ENCODE peak calls at places on chromosome 1, in five cellular contexts. F is tibial nerve, P is HepG2, S is A549, I is uterus. H is an unnamed sample.

GRCh38 chr1:111989531-111990025 is at the start of gene KCND3:
- DNase-seq in F (no peak), P (no peak), S (no peak), I (no peak), H (no peak)

GRCh38 chr1:54004481-54005049 is 13.4 kb downstream of the LDLRAD1 start:
- DNase-seq in F (no peak), P (no peak), S (no peak), I (no peak), H (no peak)

GRCh38 chr1:240190881-240191385 is 99.2 kb downstream of the FMN2 start:
- DNase-seq in F (no peak), P (peak), S (peak), I (peak), H (no peak)

GRCh38 chr1:51818487-51818886 is 60.0 kb downstream of the NRDC start:
- DNase-seq in F (no peak), P (no peak), S (no peak), I (no peak), H (no peak)

GRCh38 chr1:18945401-18945849 is 11.1 kb downstream of the IFFO2 start:
- DNase-seq in F (no peak), P (no peak), S (no peak), I (peak), H (no peak)

GRCh38 chr1:157399343-157399983 is 152.9 kb downstream of the FCRL5 start:
- DNase-seq in F (no peak), P (no peak), S (no peak), I (no peak), H (no peak)

GRCh38 chr1:12230549-12231275 is 882 bp downstream of the VPS13D start:
- DNase-seq in F (no peak), P (peak), S (no peak), I (no peak), H (no peak)

GRCh38 chr1:90274376-90274775 is 279.5 kb downstream of the ZNF326 start:
- DNase-seq in F (no peak), P (no peak), S (no peak), I (no peak), H (peak)

GRCh38 chr1:183633676-183634343 is 1.8 kb downstream of the ARPC5 start:
- DNase-seq in F (no peak), P (peak), S (peak), I (peak), H (peak)

GRCh38 chr1:226873771-226874578 is 3.6 kb downstream of the PSEN2 start:
- DNase-seq in F (no peak), P (no peak), S (no peak), I (no peak), H (no peak)

GRCh38 chr1:23555949-23556640 is 3.2 kb downstream of the ID3 start:
- DNase-seq in F (no peak), P (peak), S (peak), I (no peak), H (peak)

GRCh38 chr1:197904126-197904787 is 1.8 kb downstream of the C1orf53 start:
- DNase-seq in F (no peak), P (no peak), S (no peak), I (no peak), H (no peak)

GRCh38 chr1:66356605-66357004 is 177.3 kb upstream of the SGIP1 start:
- DNase-seq in F (no peak), P (no peak), S (no peak), I (no peak), H (no peak)

GRCh38 chr1:64906447-64906846 is 59.9 kb downstream of the JAK1 start:
- DNase-seq in F (no peak), P (peak), S (peak), I (no peak), H (no peak)

GRCh38 chr1:212655668-212656440 is 43.8 kb downstream of the BATF3 start:
- DNase-seq in F (no peak), P (no peak), S (no peak), I (no peak), H (peak)

GRCh38 chr1:47870480-47870879 is 126.7 kb downstream of the TRABD2B start:
- DNase-seq in F (no peak), P (no peak), S (no peak), I (no peak), H (no peak)

GRCh38 chr1:99599678-99600175 is 46.2 kb upstream of the PALMD start:
- DNase-seq in F (no peak), P (peak), S (peak), I (peak), H (peak)

GRCh38 chr1:104408268-104408667 is 658.6 kb downstream of the AMY1C start:
- DNase-seq in F (no peak), P (no peak), S (no peak), I (no peak), H (no peak)

GRCh38 chr1:150272379-150272840 is at the start of gene C1orf54:
- DNase-seq in F (peak), P (no peak), S (no peak), I (peak), H (no peak)

GRCh38 chr1:37752583-37753471 is 12.1 kb downstream of the EPHA10 start:
- DNase-seq in F (no peak), P (no peak), S (no peak), I (no peak), H (peak)

GRCh38 chr1:7940745-7941436 is at the start of gene TNFRSF9:
- DNase-seq in F (no peak), P (no peak), S (peak), I (no peak), H (no peak)

GRCh38 chr1:154845879-154846278 is 24.2 kb downstream of the KCNN3 start:
- DNase-seq in F (no peak), P (no peak), S (no peak), I (no peak), H (no peak)

GRCh38 chr1:182616130-182617074 is 12.2 kb upstream of the RGS16 start:
- DNase-seq in F (peak), P (no peak), S (no peak), I (peak), H (no peak)

GRCh38 chr1:114009393-114009792 is 30.1 kb downstream of the OLFML3 start:
- DNase-seq in F (no peak), P (peak), S (no peak), I (no peak), H (no peak)

GRCh38 chr1:86858524-86859261 is 55.2 kb downstream of the SELENOF start:
- DNase-seq in F (no peak), P (no peak), S (no peak), I (no peak), H (no peak)

GRCh38 chr1:172761581-172762025 is 102.7 kb downstream of the FASLG start:
- DNase-seq in F (no peak), P (no peak), S (no peak), I (no peak), H (no peak)

GRCh38 chr1:28213315-28213714 is 19.5 kb downstream of the DNAJC8 start:
- DNase-seq in F (no peak), P (no peak), S (no peak), I (no peak), H (no peak)

DNA sequence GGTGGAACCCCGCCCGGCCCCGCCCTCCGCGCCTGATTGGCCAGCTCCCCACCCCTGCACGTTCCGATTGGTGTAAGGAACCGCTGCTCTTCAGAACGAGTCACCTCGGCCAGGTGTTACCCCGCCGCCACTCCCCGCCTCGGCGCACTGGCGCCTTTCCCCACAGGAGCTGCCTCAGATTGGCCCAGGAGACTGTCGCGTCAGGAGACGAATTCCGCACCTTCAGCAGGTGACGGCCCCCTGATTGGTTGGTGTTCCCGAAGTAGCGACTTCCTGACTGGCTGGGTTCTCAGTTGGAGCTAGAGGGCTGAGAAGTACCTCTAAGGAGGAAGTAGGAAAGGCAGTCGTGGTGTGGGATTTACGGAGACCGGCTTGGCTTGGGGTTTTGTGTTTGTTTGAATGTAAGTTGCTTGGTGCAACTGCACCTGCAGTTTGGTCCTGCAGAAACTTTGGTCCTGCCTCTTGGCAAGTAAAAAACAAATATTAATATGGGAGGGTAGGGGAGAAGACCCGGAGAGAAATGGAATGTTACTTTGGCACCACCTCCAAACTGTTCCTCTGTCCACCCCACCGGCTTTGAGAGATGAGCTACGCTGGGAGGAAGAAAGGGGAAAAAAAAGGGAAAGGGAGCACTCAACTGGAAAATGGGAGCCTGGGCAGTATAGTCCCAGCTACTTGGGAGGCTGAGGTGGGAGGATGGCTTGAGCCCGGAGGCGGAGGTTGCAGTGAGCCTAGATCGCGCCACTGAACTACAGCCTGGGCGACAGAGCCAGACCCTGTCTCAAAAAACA is 411 bp upstream of the F11R start:
- DNase-seq in F (no peak), P (peak), S (peak), I (peak), H (peak)
- TF ChIP-seq POLR2A in F (no peak), P (peak), S (peak), I (no peak), H (peak)

DNA sequence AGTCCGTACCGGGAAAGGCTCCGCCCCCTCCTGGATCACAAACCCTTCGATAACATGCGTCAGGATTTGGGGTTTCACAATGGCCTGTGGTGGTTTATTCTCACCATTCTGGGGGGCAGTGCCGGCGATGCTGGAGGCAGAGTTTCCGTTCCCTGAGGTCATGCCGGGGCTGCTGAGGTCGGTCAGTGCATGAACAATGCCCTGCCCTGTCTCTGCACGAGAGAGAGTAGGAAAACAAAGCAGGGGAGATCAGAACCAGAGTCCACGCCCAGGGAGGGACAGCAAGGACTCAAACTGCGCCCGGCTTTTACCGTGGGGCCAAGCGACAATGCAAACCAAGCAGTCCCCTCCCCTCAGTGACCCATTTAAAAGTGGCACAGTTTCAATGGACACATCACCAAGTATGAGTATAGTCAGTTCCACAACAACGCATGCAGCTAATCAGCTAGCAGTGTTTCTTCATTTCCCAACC is 13.2 kb upstream of the A3GALT2 start:
- DNase-seq in F (peak), P (peak), S (no peak), I (peak), H (no peak)
- TF ChIP-seq POLR2A in F (peak), P (no peak), S (no peak), I (no peak), H (no peak)

GRCh38 chr1:204450461-204451257 is 39.0 kb upstream of the PPP1R15B start:
- DNase-seq in F (no peak), P (no peak), S (peak), I (no peak), H (no peak)
- TF ChIP-seq POLR2A in F (no peak), P (no peak), S (no peak), I (no peak), H (no peak)

GRCh38 chr1:40385437-40386310 is 12.1 kb downstream of the SMAP2 start:
- DNase-seq in F (no peak), P (no peak), S (no peak), I (no peak), H (no peak)
- TF ChIP-seq POLR2A in F (no peak), P (no peak), S (no peak), I (no peak), H (no peak)